ENCODE peak calls at places on chromosomes 13 and 19, in seven cellular contexts. N is glutamatergic neuron, E is stomach, X is GM13976, O is transverse colon, M is GM20000, U is A549. S is an unnamed sample.

GRCh38 chr13:98947925-98948324 is 29.9 kb downstream of the DOCK9 start:
- DNase-seq in N (no peak), E (no peak), X (no peak), O (no peak), M (no peak), U (no peak), S (no peak)

GRCh38 chr13:57030671-57031070 is 110.0 kb upstream of the PRR20A start:
- DNase-seq in N (no peak), E (no peak), X (no peak), O (no peak), M (no peak), U (peak), S (no peak)

GRCh38 chr13:45356966-45357689 is 16.1 kb upstream of the TPT1 start:
- DNase-seq in N (no peak), E (no peak), X (no peak), O (no peak), M (no peak), U (no peak), S (no peak)

GRCh38 chr13:102693250-102693649 is 1.6 kb downstream of the METTL21C start:
- DNase-seq in N (no peak), E (no peak), X (no peak), O (no peak), M (no peak), U (no peak), S (no peak)

GRCh38 chr13:52043675-52044074 is 19.2 kb downstream of the UTP14C start:
- DNase-seq in N (no peak), E (no peak), X (no peak), O (no peak), M (no peak), U (no peak), S (no peak)

GRCh38 chr13:29196409-29197074 is 376.4 kb downstream of the MTUS2 start:
- DNase-seq in N (no peak), E (no peak), X (peak), O (no peak), M (peak), U (no peak), S (no peak)

GRCh38 chr19:34336781-34337271 is 28.2 kb upstream of the GPI start:
- DNase-seq in N (no peak), E (no peak), X (peak), O (no peak), M (peak), U (peak), S (peak)

GRCh38 chr19:45442927-45443461 is 19.3 kb upstream of the ERCC1 start:
- DNase-seq in N (no peak), E (peak), X (no peak), O (peak), M (peak), U (peak), S (peak)

GRCh38 chr19:5436101-5436947 is 18.9 kb upstream of the ZNRF4 start:
- DNase-seq in N (peak), E (no peak), X (no peak), O (no peak), M (no peak), U (peak), S (no peak)

GRCh38 chr13:24096659-24097058 is 63.9 kb upstream of the SPATA13 start:
- DNase-seq in N (no peak), E (no peak), X (no peak), O (no peak), M (no peak), U (no peak), S (no peak)

GRCh38 chr19:47518139-47518538 is 3.3 kb upstream of the NAPA start:
- DNase-seq in N (no peak), E (no peak), X (peak), O (peak), M (peak), U (no peak), S (no peak)

GRCh38 chr13:50224534-50224933 is 209.3 kb downstream of the KCNRG start:
- DNase-seq in N (no peak), E (no peak), X (peak), O (no peak), M (peak), U (no peak), S (peak)

GRCh38 chr13:30395192-30396158 is 26.8 kb upstream of the UBE2L5 start:
- DNase-seq in N (peak), E (peak), X (peak), O (peak), M (peak), U (peak), S (peak)

GRCh38 chr13:111203742-111204386 is 88.8 kb downstream of the ARHGEF7 start:
- DNase-seq in N (no peak), E (no peak), X (no peak), O (no peak), M (no peak), U (no peak), S (no peak)

GRCh38 chr19:34690372-34690771 is 12.9 kb downstream of the ZNF302 start:
- DNase-seq in N (no peak), E (no peak), X (no peak), O (no peak), M (no peak), U (no peak), S (no peak)

GRCh38 chr19:51368366-51369282 is at the start of gene CLDND2:
- DNase-seq in N (no peak), E (no peak), X (no peak), O (no peak), M (no peak), U (no peak), S (no peak)

GRCh38 chr19:47414469-47414868 is 4.9 kb downstream of the MEIS3 start:
- DNase-seq in N (peak), E (no peak), X (no peak), O (no peak), M (no peak), U (peak), S (peak)

GRCh38 chr19:43315851-43316250 is 37.6 kb upstream of the CD177 start:
- DNase-seq in N (no peak), E (no peak), X (no peak), O (no peak), M (no peak), U (no peak), S (no peak)

GRCh38 chr13:109309625-109310363 is 476.6 kb downstream of the IRS2 start:
- DNase-seq in N (no peak), E (peak), X (no peak), O (no peak), M (no peak), U (peak), S (no peak)

GRCh38 chr19:48961051-48961649 is 4.0 kb upstream of the FTL start:
- DNase-seq in N (peak), E (no peak), X (no peak), O (peak), M (no peak), U (peak), S (no peak)
- TF ChIP-seq CTCF in N (no peak), E (no peak), X (no peak), O (no peak), M (no peak), U (no peak), S (no peak)

DNA sequence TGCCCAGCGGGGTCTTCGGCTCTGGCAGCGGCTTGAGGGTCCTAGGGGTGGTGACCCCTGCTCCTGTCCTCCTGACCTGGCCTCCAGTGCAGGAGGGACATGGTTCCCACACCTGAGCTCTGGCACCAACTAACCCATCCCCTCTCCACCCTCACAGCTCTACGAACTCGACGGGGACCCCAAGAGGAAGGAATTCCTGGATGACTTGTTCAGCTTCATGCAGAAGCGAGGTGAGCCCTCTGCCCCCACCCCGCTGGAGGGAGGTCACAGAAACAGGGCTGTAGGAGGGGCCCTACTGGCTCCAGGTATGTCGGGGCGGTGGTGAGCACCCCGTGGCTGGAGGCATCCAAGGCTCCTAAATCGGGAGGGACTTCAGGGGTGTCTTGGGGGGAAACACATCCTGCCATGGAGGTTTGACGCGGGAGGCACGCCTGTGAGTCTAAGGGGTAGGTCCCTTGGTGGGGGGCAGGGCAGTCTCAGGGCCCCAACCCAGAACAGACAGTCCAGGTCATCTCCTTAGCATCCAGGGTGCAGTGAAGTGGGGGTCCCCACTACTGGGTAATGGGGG is 24.1 kb upstream of the WDR18 start:
- DNase-seq in N (no peak), E (no peak), X (no peak), O (no peak), M (no peak), U (peak), S (no peak)
- TF ChIP-seq CTCF in N (no peak), E (no peak), X (no peak), O (no peak), M (no peak), U (no peak), S (no peak)

GRCh38 chr19:28242317-28242927 is 970.5 kb downstream of the UQCRFS1 start:
- DNase-seq in N (no peak), E (no peak), X (peak), O (peak), M (peak), U (peak), S (peak)
- TF ChIP-seq CTCF in N (peak), E (peak), X (no peak), O (peak), M (peak), U (peak), S (no peak)

DNA sequence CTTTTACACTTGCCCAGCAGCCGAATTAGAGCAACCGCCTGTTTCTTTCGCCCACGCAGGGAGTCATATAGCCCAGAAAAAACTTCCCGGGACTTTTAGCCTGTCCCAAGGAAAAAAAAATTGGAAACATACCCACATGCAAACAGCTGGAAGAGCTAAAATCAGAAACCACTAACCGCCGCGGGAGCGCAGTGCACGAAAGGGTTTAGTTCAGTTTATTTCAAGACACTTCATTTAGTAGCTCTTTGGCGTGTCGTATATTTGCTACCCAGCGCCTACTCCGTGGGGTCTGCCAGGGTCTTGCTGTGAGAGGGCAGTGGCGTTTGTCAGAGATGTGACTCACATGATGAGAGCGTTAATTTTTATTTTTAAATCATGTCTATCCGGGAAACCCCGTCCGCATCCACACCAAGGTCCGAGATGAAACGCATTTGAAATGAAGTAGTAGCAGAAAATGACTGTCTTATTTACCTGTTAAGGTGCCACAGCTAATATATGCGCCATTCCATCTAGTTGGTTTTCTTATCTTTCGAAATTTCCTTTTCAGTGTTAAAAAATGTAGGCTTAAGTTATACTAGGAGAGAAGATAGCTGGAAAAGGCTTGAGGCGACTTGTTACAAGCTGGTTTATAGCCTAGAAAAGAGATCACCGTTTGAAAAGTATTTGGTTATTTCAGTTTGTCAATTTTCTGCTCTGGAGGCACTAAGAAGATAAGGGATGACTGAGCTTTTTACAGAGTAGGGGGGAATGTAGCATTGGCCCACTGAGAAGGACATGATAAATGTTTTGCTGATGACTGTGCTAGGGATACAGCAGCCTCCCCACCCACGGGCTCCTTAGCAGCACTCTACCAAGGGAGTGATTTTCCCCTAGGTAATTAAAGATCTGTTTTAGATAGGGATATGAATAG is 1.7 kb downstream of the KLF5 start:
- DNase-seq in N (no peak), E (no peak), X (peak), O (no peak), M (no peak), U (no peak), S (peak)
- TF ChIP-seq CTCF in N (no peak), E (no peak), X (no peak), O (no peak), M (no peak), U (no peak), S (no peak)

DNA sequence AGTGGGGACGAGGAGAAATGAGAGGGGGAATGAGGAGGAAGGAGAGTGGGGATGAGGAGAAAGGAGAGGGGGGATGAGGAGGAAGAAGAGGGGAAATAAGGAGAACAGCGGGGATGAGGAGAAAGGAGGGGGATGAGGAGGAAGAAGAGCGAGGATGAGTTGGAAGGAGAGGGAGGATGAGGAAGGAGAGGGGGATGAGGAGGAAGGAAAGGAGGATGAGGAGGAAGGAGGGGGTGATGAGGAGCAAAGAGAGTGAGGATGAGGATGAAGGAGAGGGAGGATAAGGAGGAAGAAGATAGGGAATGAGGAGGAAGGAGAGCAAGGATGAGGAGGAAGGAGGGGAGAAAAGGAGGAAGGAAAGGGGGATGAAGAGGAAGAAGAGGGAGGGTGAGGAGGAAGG is 14.0 kb upstream of the VSTM2B start:
- DNase-seq in N (no peak), E (no peak), X (no peak), O (no peak), M (no peak), U (no peak), S (no peak)
- TF ChIP-seq CTCF in N (no peak), E (no peak), X (no peak), O (no peak), M (no peak), U (no peak), S (no peak)

GRCh38 chr13:105410602-105411001 is 1124.9 kb downstream of the EFNB2 start:
- DNase-seq in N (peak), E (peak), X (peak), O (peak), M (no peak), U (peak), S (peak)
- TF ChIP-seq CTCF in N (peak), E (peak), X (no peak), O (peak), M (peak), U (peak), S (peak)

GRCh38 chr13:93233997-93234416 is 7.4 kb downstream of the GPC6 start:
- DNase-seq in N (peak), E (no peak), X (no peak), O (no peak), M (no peak), U (peak), S (peak)
- TF ChIP-seq CTCF in N (no peak), E (no peak), X (no peak), O (no peak), M (no peak), U (no peak), S (no peak)

GRCh38 chr19:2478324-2478755 is 2.4 kb downstream of the GADD45B start:
- DNase-seq in N (peak), E (peak), X (peak), O (peak), M (no peak), U (peak), S (peak)

GRCh38 chr19:2478756-2479555 is 3.0 kb downstream of the GADD45B start:
- DNase-seq in N (no peak), E (peak), X (peak), O (peak), M (peak), U (peak), S (peak)

GRCh38 chr19:2481466-2481865 is 5.5 kb downstream of the GADD45B start:
- DNase-seq in N (no peak), E (no peak), X (no peak), O (no peak), M (no peak), U (no peak), S (no peak)

GRCh38 chr19:2477732-2478191 is 1.8 kb downstream of the GADD45B start:
- DNase-seq in N (no peak), E (no peak), X (peak), O (peak), M (peak), U (peak), S (peak)

DNA sequence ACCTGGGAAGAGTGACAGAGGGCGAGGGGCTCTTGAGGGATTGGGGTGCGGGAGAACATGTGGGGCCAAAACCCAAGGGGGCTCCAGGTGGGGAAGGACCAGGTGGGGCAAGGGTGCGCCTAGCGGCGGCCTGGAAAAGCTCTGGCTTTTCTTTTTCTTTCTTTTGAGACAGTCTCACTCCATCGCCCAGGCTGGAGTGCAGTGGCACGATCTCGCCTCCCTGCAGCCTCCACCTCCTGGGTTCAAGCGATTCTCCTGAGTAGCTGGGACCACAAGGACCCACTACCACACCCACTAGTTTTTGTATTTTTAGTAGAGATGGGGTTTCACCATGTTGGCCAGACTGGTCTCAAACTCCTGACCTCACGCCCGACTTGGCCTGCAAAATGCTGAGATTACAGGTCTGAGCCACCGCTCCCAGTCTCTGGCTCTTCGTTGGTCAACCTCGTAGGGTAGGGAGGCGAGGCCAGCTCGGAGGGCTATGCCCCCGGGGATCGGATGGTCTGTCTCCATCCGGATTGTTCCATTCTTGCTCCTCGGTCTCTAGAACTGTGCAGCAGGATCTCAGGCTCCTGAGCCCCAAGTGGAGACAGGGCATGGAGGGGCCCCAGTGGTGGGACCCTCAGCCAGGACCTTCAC is 3.7 kb downstream of the GADD45B start:
- DNase-seq in N (no peak), E (no peak), X (no peak), O (no peak), M (no peak), U (no peak), S (no peak)
- TF ChIP-seq CTCF in N (peak), E (no peak), X (peak), O (no peak), M (peak), U (no peak), S (no peak)

GRCh38 chr13:66313408-66313807 is 916.7 kb downstream of the PCDH9 start:
- DNase-seq in N (no peak), E (no peak), X (no peak), O (no peak), M (no peak), U (peak), S (peak)
- TF ChIP-seq CTCF in N (no peak), E (no peak), X (no peak), O (no peak), M (no peak), U (no peak), S (no peak)

S was measured in MCF 10A.